ENCODE peak calls at places on chromosomes 5 and 9, in nine cellular contexts. K is AG08396; O is naive thymus-derived CD8-positive, alpha-beta T cell; G is activated T-helper 9 cell treated with anti-CD3 and anti-CD28 coated beads, Interleukin-2, amount 50 U/mL, for 16 hours; Q is activated T-cell treated with anti-CD3 and anti-CD28 coated beads for 1 hour; F is GM13976; T is stimulated activated CD4-positive, alpha-beta T cell treated with anti-CD3 and anti-CD28 coated beads, Interleukin-1b, Interleukin-23, amount 100 ng/mL, for 48 hours; P is choroid plexus epithelial cell; A is activated CD8-positive, alpha-beta memory T cell treated with anti-CD3 and anti-CD28 coated beads for 24 hours. C is an unnamed sample.

GRCh38 chr5:10442581-10442980 is 902 bp downstream of the ROPN1L start:
- DNase-seq in F (peak; percentile 43), K (peak; percentile 69), T (no peak), P (no peak), A (no peak), O (no peak), Q (no peak), G (no peak), C (no peak)

GRCh38 chr5:17190242-17190778 is 27.1 kb upstream of the BASP1 start:
- DNase-seq in K (no peak), A (no peak), P (peak; percentile 96), O (no peak), G (no peak), T (no peak), F (peak; percentile 32), Q (no peak), C (peak; percentile 31)

GRCh38 chr5:31357038-31357437 is 163.6 kb downstream of the CDH6 start:
- DNase-seq in K (no peak), Q (no peak), A (no peak), G (no peak), T (no peak), O (no peak), P (no peak), F (no peak), C (no peak)

GRCh38 chr5:150255659-150256415 is 33.7 kb downstream of the CAMK2A start:
- DNase-seq in K (no peak), T (no peak), F (no peak), P (peak; percentile 55), O (no peak), G (no peak), A (no peak), Q (no peak), C (no peak)

GRCh38 chr9:131915181-131915580 is 164.5 kb downstream of the MED27 start:
- DNase-seq in T (no peak), O (no peak), P (no peak), A (no peak), G (no peak), K (peak; percentile 14), Q (no peak), F (no peak), C (no peak)

GRCh38 chr5:96933764-96934163 is 2.1 kb upstream of the LNPEP start:
- DNase-seq in F (no peak), P (no peak), O (no peak), K (no peak), T (no peak), Q (no peak), A (no peak), G (no peak), C (no peak)

GRCh38 chr9:89616411-89616810 is 11.6 kb downstream of the GADD45G start:
- DNase-seq in P (no peak), G (no peak), K (no peak), O (no peak), A (no peak), T (no peak), Q (no peak), F (no peak), C (no peak)

GRCh38 chr9:126495411-126496180 is 118.1 kb upstream of the LMX1B start:
- DNase-seq in Q (no peak), K (no peak), T (no peak), O (peak; percentile 48), A (no peak), G (no peak), F (no peak), P (no peak), C (no peak)

GRCh38 chr5:116938488-116938887 is 363.9 kb upstream of the SEMA6A start:
- DNase-seq in T (no peak), K (no peak), F (no peak), O (no peak), A (no peak), G (no peak), Q (no peak), P (no peak), C (peak; percentile 38)

GRCh38 chr9:34171753-34172535 is 6.9 kb upstream of the UBAP1 start:
- DNase-seq in A (no peak), T (peak; percentile 24), K (no peak), O (peak; percentile 84), G (no peak), Q (no peak), F (peak; percentile 37), P (no peak), C (no peak)

GRCh38 chr9:27499481-27499880 is 24.6 kb upstream of the IFNK start:
- DNase-seq in O (no peak), K (no peak), P (peak; percentile 47), A (no peak), F (no peak), Q (no peak), T (no peak), G (no peak), C (peak; percentile 19)

GRCh38 chr5:33837301-33837700 is 54.5 kb downstream of the ADAMTS12 start:
- DNase-seq in K (no peak), T (no peak), O (no peak), P (no peak), Q (no peak), G (no peak), F (no peak), A (no peak), C (no peak)

GRCh38 chr9:76684213-76684612 is 80.0 kb upstream of the PCA3 start:
- DNase-seq in K (no peak), T (no peak), P (no peak), G (no peak), O (no peak), F (no peak), A (no peak), Q (no peak), C (no peak)

GRCh38 chr9:92122061-92122460 is 6.8 kb upstream of the SPTLC1 start:
- DNase-seq in Q (no peak), A (no peak), K (no peak), O (no peak), F (no peak), P (no peak), G (no peak), T (no peak), C (no peak)

GRCh38 chr9:135399000-135399649 is 80.5 kb upstream of the PPP1R26 start:
- DNase-seq in K (no peak), G (no peak), F (no peak), Q (no peak), O (no peak), T (no peak), A (no peak), P (no peak), C (no peak)

GRCh38 chr9:77163889-77164288 is 13.4 kb upstream of the VPS13A start:
- DNase-seq in P (peak; percentile 92), K (no peak), O (no peak), A (no peak), G (no peak), F (no peak), Q (no peak), T (no peak), C (no peak)

GRCh38 chr9:33414263-33414662 is 11.9 kb upstream of the AQP7 start:
- DNase-seq in P (no peak), A (no peak), Q (no peak), F (peak; percentile 49), K (no peak), T (no peak), G (no peak), O (no peak), C (no peak)

GRCh38 chr9:132610661-132611060 is 28.3 kb downstream of the BARHL1 start:
- DNase-seq in G (no peak), F (no peak), A (no peak), P (no peak), T (no peak), Q (no peak), K (no peak), O (no peak), C (no peak)

GRCh38 chr5:154410786-154411185 is 35.0 kb upstream of the SAP30L start:
- DNase-seq in O (no peak), G (no peak), P (no peak), K (no peak), T (no peak), Q (no peak), A (no peak), F (no peak), C (no peak)

GRCh38 chr9:91156451-91157234 is 205.1 kb downstream of the AUH start:
- DNase-seq in A (peak; percentile 56), F (no peak), T (no peak), Q (no peak), K (no peak), G (no peak), O (no peak), P (no peak), C (no peak)

GRCh38 chr5:41335596-41335995 is 122.3 kb upstream of the C6 start:
- DNase-seq in Q (no peak), F (no peak), G (no peak), T (no peak), O (no peak), P (no peak), K (no peak), A (no peak), C (no peak)

GRCh38 chr5:125257057-125257970 is 510.9 kb upstream of the ZNF608 start:
- DNase-seq in A (no peak), P (peak; percentile 39), Q (no peak), F (no peak), O (no peak), G (no peak), K (no peak), T (no peak), C (no peak)

GRCh38 chr5:135592312-135593045 is 13.7 kb upstream of the CXCL14 start:
- DNase-seq in P (no peak), A (no peak), Q (no peak), F (no peak), K (no peak), T (no peak), G (no peak), O (no peak), C (no peak)

GRCh38 chr5:6766558-6767191 is 53.4 kb downstream of the TENT4A start:
- DNase-seq in G (peak; percentile 8), K (peak; percentile 79), Q (peak; percentile 22), O (no peak), F (peak; percentile 36), T (peak; percentile 63), A (peak; percentile 65), P (no peak), C (peak; percentile 66)

GRCh38 chr9:94697972-94698581 is 28.4 kb upstream of the AOPEP start:
- DNase-seq in P (peak; percentile 52), O (no peak), K (peak; percentile 14), A (no peak), F (no peak), T (no peak), G (no peak), Q (no peak), C (peak; percentile 59)

GRCh38 chr5:124581866-124582650 is 164.4 kb downstream of the ZNF608 start:
- DNase-seq in K (no peak), G (no peak), T (no peak), Q (no peak), F (no peak), P (no peak), O (no peak), A (no peak), C (no peak)

GRCh38 chr5:115810776-115811175 is 5.7 kb downstream of the CDO1 start:
- DNase-seq in P (peak; percentile 34), O (no peak), Q (no peak), K (no peak), G (no peak), A (no peak), T (no peak), F (no peak), C (no peak)

GRCh38 chr5:139650689-139651501 is 2.7 kb downstream of the CXXC5 start:
- DNase-seq in P (peak; percentile 56), F (no peak), G (no peak), Q (no peak), O (peak; percentile 57), A (no peak), K (peak; percentile 65), T (no peak), C (peak; percentile 60)

GRCh38 chr5:127959152-127959764 is 124.3 kb upstream of the SLC12A2 start:
- DNase-seq in O (no peak), K (peak; percentile 67), F (no peak), A (no peak), T (no peak), Q (no peak), G (no peak), P (peak; percentile 96), C (peak; percentile 39)

GRCh38 chr5:65394078-65394477 is 87.6 kb downstream of the ADAMTS6 start:
- DNase-seq in A (no peak), T (no peak), Q (no peak), G (no peak), F (no peak), O (no peak), K (peak; percentile 54), P (peak; percentile 95), C (no peak)

GRCh38 chr5:3596261-3596825 is 711 bp downstream of the IRX1 start:
- DNase-seq in T (no peak), P (no peak), O (no peak), A (no peak), K (no peak), F (no peak), G (no peak), Q (no peak), C (no peak)